ENCODE peak calls at places on chromosome 15, in five cellular contexts. Z is sciatic nerve, T is glutamatergic neuron, E is AG09319, H is T-helper 9 cell. V is an unnamed sample.

GRCh38 chr15:92654662-92655061 is 913 bp downstream of the FAM174B start:
- DNase-seq in H (no peak), E (no peak), Z (no peak), T (no peak), V (no peak)

GRCh38 chr15:97978408-97979130 is 18.1 kb downstream of the ARRDC4 start:
- DNase-seq in T (no peak), E (no peak), Z (no peak), H (no peak), V (no peak)

GRCh38 chr15:65197337-65197645 is 12.1 kb upstream of the CLPX start:
- DNase-seq in Z (no peak), H (no peak), E (no peak), T (no peak), V (no peak)

GRCh38 chr15:30042556-30042955 is 40.2 kb upstream of the GOLGA8J start:
- DNase-seq in H (no peak), E (no peak), Z (no peak), T (no peak), V (no peak)

GRCh38 chr15:32936283-32936918 is 218.6 kb downstream of the GREM1 start:
- DNase-seq in H (no peak), T (no peak), E (no peak), Z (no peak), V (no peak)

GRCh38 chr15:74786659-74787165 is 4.8 kb downstream of the CSK start:
- DNase-seq in Z (no peak), E (no peak), T (no peak), H (no peak), V (no peak)

GRCh38 chr15:85763157-85763556 is 31.6 kb downstream of the KLHL25 start:
- DNase-seq in Z (no peak), T (no peak), E (no peak), H (no peak), V (no peak)

GRCh38 chr15:98455899-98456298 is 192.4 kb upstream of the IGF1R start:
- DNase-seq in H (no peak), Z (no peak), T (no peak), E (no peak), V (no peak)

GRCh38 chr15:91865486-91865885 is 12.0 kb downstream of the SLCO3A1 start:
- DNase-seq in H (no peak), Z (no peak), T (no peak), E (no peak), V (no peak)

GRCh38 chr15:41950127-41950483 is 22.3 kb downstream of the EHD4 start:
- DNase-seq in Z (no peak), H (no peak), T (no peak), E (no peak), V (no peak)

GRCh38 chr15:60137711-60138396 is 133.7 kb downstream of the FOXB1 start:
- DNase-seq in Z (no peak), T (no peak), E (no peak), H (no peak), V (no peak)

GRCh38 chr15:25345943-25346342 is 92.9 kb downstream of the UBE3A start:
- DNase-seq in E (no peak), T (peak), Z (no peak), H (no peak), V (no peak)

GRCh38 chr15:85128636-85129035 is 147.0 kb downstream of the PDE8A start:
- DNase-seq in T (no peak), H (no peak), E (no peak), Z (no peak), V (no peak)

GRCh38 chr15:60165111-60165510 is 161.0 kb downstream of the FOXB1 start:
- DNase-seq in E (no peak), T (no peak), H (no peak), Z (no peak), V (no peak)

GRCh38 chr15:49255966-49256759 is 86.1 kb downstream of the GALK2 start:
- DNase-seq in T (no peak), E (peak), H (no peak), Z (no peak), V (no peak)

GRCh38 chr15:82595766-82596165 is 51.4 kb downstream of the CPEB1 start:
- DNase-seq in T (no peak), H (no peak), E (no peak), Z (no peak), V (no peak)

GRCh38 chr15:71471347-71471746 is 339.0 kb upstream of the NR2E3 start:
- DNase-seq in T (no peak), H (no peak), Z (no peak), E (no peak), V (no peak)

GRCh38 chr15:44385344-44385942 is 42.0 kb upstream of the CTDSPL2 start:
- DNase-seq in Z (no peak), T (no peak), E (no peak), H (no peak), V (no peak)

GRCh38 chr15:94174399-94174802 is 57.0 kb upstream of the MCTP2 start:
- DNase-seq in T (no peak), H (no peak), E (peak), Z (no peak), V (no peak)

GRCh38 chr15:67033012-67033411 is 32.4 kb upstream of the SMAD3 start:
- DNase-seq in E (no peak), H (peak), T (no peak), Z (no peak), V (peak)

GRCh38 chr15:48112242-48112641 is 8.5 kb upstream of the SLC24A5 start:
- DNase-seq in H (no peak), Z (no peak), T (peak), E (no peak), V (no peak)

GRCh38 chr15:81483496-81483895 is 109.5 kb upstream of the TMC3 start:
- DNase-seq in Z (no peak), T (no peak), E (no peak), H (no peak), V (no peak)

GRCh38 chr15:68290715-68291114 is 13.2 kb downstream of the FEM1B start:
- DNase-seq in E (no peak), H (no peak), T (no peak), Z (no peak), V (no peak)

GRCh38 chr15:31554261-31554660 is 227.6 kb downstream of the KLF13 start:
- DNase-seq in Z (no peak), H (no peak), T (no peak), E (peak), V (no peak)

GRCh38 chr15:96535148-96535547 is 204.6 kb downstream of the NR2F2 start:
- DNase-seq in T (no peak), E (no peak), H (no peak), Z (no peak), V (no peak)

GRCh38 chr15:87632364-87632763 is 624.2 kb downstream of the NTRK3 start:
- DNase-seq in E (no peak), Z (no peak), T (no peak), H (no peak), V (no peak)

GRCh38 chr15:32957219-32957618 is 237.3 kb downstream of the FMN1 start:
- DNase-seq in T (no peak), E (no peak), Z (no peak), H (no peak), V (no peak)

GRCh38 chr15:77797270-77797669 is 164.6 kb upstream of the LINGO1 start:
- DNase-seq in Z (no peak), E (no peak), T (no peak), H (no peak), V (no peak)

V was measured in activated T-helper 1 cell treated with Interleukin-2 at 50 U/mL for 16 hours.